ENCODE peak calls at places on chromosomes 3 and 15, in six cellular contexts. One of them, this sample, is unnamed.

GRCh38 chr15:26887926-26888666 is 21.2 kb downstream of the GABRA5 start:
- DNase-seq in sigmoid colon: no peak
- DNase-seq in right atrium auricular region: no peak
- DNase-seq in colonic mucosa: no peak
- DNase-seq in tibial nerve: no peak
- DNase-seq in IMR-90: no peak
- DNase-seq in this sample: no peak

GRCh38 chr15:70245932-70246622 is 148.4 kb upstream of the TLE3 start:
- DNase-seq in sigmoid colon: peak; percentile 69
- DNase-seq in right atrium auricular region: no peak
- DNase-seq in colonic mucosa: no peak
- DNase-seq in tibial nerve: no peak
- DNase-seq in IMR-90: peak; percentile 11
- DNase-seq in this sample: no peak

GRCh38 chr3:126158912-126159227 is 21.5 kb downstream of the ALDH1L1 start:
- DNase-seq in sigmoid colon: no peak
- DNase-seq in right atrium auricular region: no peak
- DNase-seq in colonic mucosa: no peak
- DNase-seq in tibial nerve: no peak
- DNase-seq in IMR-90: no peak
- DNase-seq in this sample: no peak

GRCh38 chr15:25743160-25743908 is 119.8 kb downstream of the ATP10A start:
- DNase-seq in sigmoid colon: peak; percentile 42
- DNase-seq in right atrium auricular region: no peak
- DNase-seq in colonic mucosa: no peak
- DNase-seq in tibial nerve: no peak
- DNase-seq in IMR-90: peak; percentile 8
- DNase-seq in this sample: no peak

GRCh38 chr15:38652998-38653397 is 88.4 kb upstream of the RASGRP1 start:
- DNase-seq in sigmoid colon: no peak
- DNase-seq in right atrium auricular region: no peak
- DNase-seq in colonic mucosa: peak; percentile 26
- DNase-seq in tibial nerve: no peak
- DNase-seq in IMR-90: no peak
- DNase-seq in this sample: no peak

GRCh38 chr15:88399021-88399685 is 68.0 kb downstream of the MRPL46 start:
- DNase-seq in sigmoid colon: no peak
- DNase-seq in right atrium auricular region: no peak
- DNase-seq in colonic mucosa: no peak
- DNase-seq in tibial nerve: no peak
- DNase-seq in IMR-90: no peak
- DNase-seq in this sample: no peak

GRCh38 chr15:33608714-33609113 is 297.9 kb downstream of the RYR3 start:
- DNase-seq in sigmoid colon: no peak
- DNase-seq in right atrium auricular region: no peak
- DNase-seq in colonic mucosa: no peak
- DNase-seq in tibial nerve: no peak
- DNase-seq in IMR-90: no peak
- DNase-seq in this sample: no peak

GRCh38 chr3:88318067-88318466 is 168.3 kb downstream of the C3orf38 start:
- DNase-seq in sigmoid colon: no peak
- DNase-seq in right atrium auricular region: no peak
- DNase-seq in colonic mucosa: no peak
- DNase-seq in tibial nerve: no peak
- DNase-seq in IMR-90: no peak
- DNase-seq in this sample: no peak

GRCh38 chr15:31106495-31107300 is 5.2 kb upstream of the TRPM1 start:
- DNase-seq in sigmoid colon: no peak
- DNase-seq in right atrium auricular region: peak; percentile 26
- DNase-seq in colonic mucosa: no peak
- DNase-seq in tibial nerve: no peak
- DNase-seq in IMR-90: no peak
- DNase-seq in this sample: no peak

GRCh38 chr3:98029083-98029482 is 6.0 kb downstream of the GABRR3 start:
- DNase-seq in sigmoid colon: no peak
- DNase-seq in right atrium auricular region: no peak
- DNase-seq in colonic mucosa: no peak
- DNase-seq in tibial nerve: no peak
- DNase-seq in IMR-90: no peak
- DNase-seq in this sample: no peak

GRCh38 chr15:70219256-70219919 is 121.7 kb upstream of the TLE3 start:
- DNase-seq in sigmoid colon: no peak
- DNase-seq in right atrium auricular region: no peak
- DNase-seq in colonic mucosa: no peak
- DNase-seq in tibial nerve: no peak
- DNase-seq in IMR-90: no peak
- DNase-seq in this sample: no peak

GRCh38 chr3:193686665-193687506 is 93.9 kb downstream of the OPA1 start:
- DNase-seq in sigmoid colon: no peak
- DNase-seq in right atrium auricular region: no peak
- DNase-seq in colonic mucosa: no peak
- DNase-seq in tibial nerve: no peak
- DNase-seq in IMR-90: peak; percentile 39
- DNase-seq in this sample: no peak

GRCh38 chr3:102449341-102449740 is 14.5 kb downstream of the ZPLD1 start:
- DNase-seq in sigmoid colon: no peak
- DNase-seq in right atrium auricular region: no peak
- DNase-seq in colonic mucosa: no peak
- DNase-seq in tibial nerve: no peak
- DNase-seq in IMR-90: peak; percentile 12
- DNase-seq in this sample: no peak

GRCh38 chr3:71022552-71023335 is 560.8 kb downstream of the FOXP1 start:
- DNase-seq in sigmoid colon: no peak
- DNase-seq in right atrium auricular region: no peak
- DNase-seq in colonic mucosa: no peak
- DNase-seq in tibial nerve: no peak
- DNase-seq in IMR-90: peak; percentile 10
- DNase-seq in this sample: no peak

GRCh38 chr3:107001635-107002034 is 375.6 kb upstream of the CCDC54 start:
- DNase-seq in sigmoid colon: no peak
- DNase-seq in right atrium auricular region: no peak
- DNase-seq in colonic mucosa: no peak
- DNase-seq in tibial nerve: no peak
- DNase-seq in IMR-90: peak; percentile 11
- DNase-seq in this sample: no peak

GRCh38 chr15:92503458-92503857 is 109.8 kb downstream of the ST8SIA2 start:
- DNase-seq in sigmoid colon: no peak
- DNase-seq in right atrium auricular region: no peak
- DNase-seq in colonic mucosa: no peak
- DNase-seq in tibial nerve: no peak
- DNase-seq in IMR-90: no peak
- DNase-seq in this sample: no peak

GRCh38 chr3:60542981-60543380 is 708.3 kb downstream of the FHIT start:
- DNase-seq in sigmoid colon: peak; percentile 66
- DNase-seq in right atrium auricular region: no peak
- DNase-seq in colonic mucosa: no peak
- DNase-seq in tibial nerve: no peak
- DNase-seq in IMR-90: no peak
- DNase-seq in this sample: no peak

GRCh38 chr3:134267996-134268395 is 17.3 kb upstream of the RYK start:
- DNase-seq in sigmoid colon: no peak
- DNase-seq in right atrium auricular region: no peak
- DNase-seq in colonic mucosa: no peak
- DNase-seq in tibial nerve: no peak
- DNase-seq in IMR-90: no peak
- DNase-seq in this sample: no peak

GRCh38 chr15:68431037-68431791 is 749 bp downstream of the ITGA11 start:
- DNase-seq in sigmoid colon: no peak
- DNase-seq in right atrium auricular region: peak; percentile 68
- DNase-seq in colonic mucosa: peak; percentile 27
- DNase-seq in tibial nerve: no peak
- DNase-seq in IMR-90: no peak
- DNase-seq in this sample: peak; percentile 76

GRCh38 chr15:39595621-39596221 is 14.8 kb downstream of the THBS1 start:
- DNase-seq in sigmoid colon: no peak
- DNase-seq in right atrium auricular region: no peak
- DNase-seq in colonic mucosa: no peak
- DNase-seq in tibial nerve: no peak
- DNase-seq in IMR-90: peak; percentile 43
- DNase-seq in this sample: no peak

GRCh38 chr3:35643391-35643790 is 4.1 kb downstream of the ARPP21 start:
- DNase-seq in sigmoid colon: no peak
- DNase-seq in right atrium auricular region: no peak
- DNase-seq in colonic mucosa: no peak
- DNase-seq in tibial nerve: no peak
- DNase-seq in IMR-90: no peak
- DNase-seq in this sample: no peak

GRCh38 chr15:68674975-68675374 is 96.2 kb downstream of the CORO2B start:
- DNase-seq in sigmoid colon: peak; percentile 17
- DNase-seq in right atrium auricular region: no peak
- DNase-seq in colonic mucosa: no peak
- DNase-seq in tibial nerve: no peak
- DNase-seq in IMR-90: peak; percentile 26
- DNase-seq in this sample: peak; percentile 9

GRCh38 chr15:50641318-50641717 is 45.3 kb downstream of the TRPM7 start:
- DNase-seq in sigmoid colon: no peak
- DNase-seq in right atrium auricular region: no peak
- DNase-seq in colonic mucosa: no peak
- DNase-seq in tibial nerve: no peak
- DNase-seq in IMR-90: no peak
- DNase-seq in this sample: no peak

GRCh38 chr3:132432639-132433038 is 15.3 kb downstream of the DNAJC13 start:
- DNase-seq in sigmoid colon: no peak
- DNase-seq in right atrium auricular region: no peak
- DNase-seq in colonic mucosa: no peak
- DNase-seq in tibial nerve: no peak
- DNase-seq in IMR-90: peak; percentile 93
- DNase-seq in this sample: no peak

GRCh38 chr3:184336484-184337230 is 743 bp upstream of the FAM131A start:
- DNase-seq in sigmoid colon: peak; percentile 74
- DNase-seq in right atrium auricular region: peak; percentile 70
- DNase-seq in colonic mucosa: no peak
- DNase-seq in tibial nerve: no peak
- DNase-seq in IMR-90: peak; percentile 65
- DNase-seq in this sample: no peak

GRCh38 chr3:196712514-196713413 is 587 bp downstream of the PIGX start:
- DNase-seq in sigmoid colon: peak; percentile 78
- DNase-seq in right atrium auricular region: no peak
- DNase-seq in colonic mucosa: peak; percentile 70
- DNase-seq in tibial nerve: peak; percentile 41
- DNase-seq in IMR-90: peak; percentile 57
- DNase-seq in this sample: peak; percentile 80

GRCh38 chr3:157127831-157128767 is 31.8 kb downstream of the CCNL1 start:
- DNase-seq in sigmoid colon: peak; percentile 69
- DNase-seq in right atrium auricular region: peak; percentile 90
- DNase-seq in colonic mucosa: no peak
- DNase-seq in tibial nerve: no peak
- DNase-seq in IMR-90: peak; percentile 89
- DNase-seq in this sample: peak; percentile 87

GRCh38 chr3:110420158-110420641 is 651.4 kb upstream of the NECTIN3 start:
- DNase-seq in sigmoid colon: no peak
- DNase-seq in right atrium auricular region: no peak
- DNase-seq in colonic mucosa: no peak
- DNase-seq in tibial nerve: no peak
- DNase-seq in IMR-90: peak; percentile 90
- DNase-seq in this sample: no peak

GRCh38 chr3:136838641-136839555 is 20.0 kb downstream of the SLC35G2 start:
- DNase-seq in sigmoid colon: no peak
- DNase-seq in right atrium auricular region: no peak
- DNase-seq in colonic mucosa: no peak
- DNase-seq in tibial nerve: no peak
- DNase-seq in IMR-90: peak; percentile 64
- DNase-seq in this sample: no peak

GRCh38 chr15:95446854-95447253 is 883.6 kb upstream of the NR2F2 start:
- DNase-seq in sigmoid colon: no peak
- DNase-seq in right atrium auricular region: no peak
- DNase-seq in colonic mucosa: no peak
- DNase-seq in tibial nerve: no peak
- DNase-seq in IMR-90: no peak
- DNase-seq in this sample: no peak
- H3K4me3 ChIP-seq in sigmoid colon: no peak overlapping the region
- H3K4me3 ChIP-seq in right atrium auricular region: no peak overlapping the region
- H3K4me3 ChIP-seq in colonic mucosa: no peak overlapping the region
- H3K4me3 ChIP-seq in tibial nerve: no peak overlapping the region
- H3K4me3 ChIP-seq in IMR-90: no peak overlapping the region
- H3K4me3 ChIP-seq in this sample: no peak overlapping the region

GRCh38 chr3:31462050-31462569 is 70.6 kb upstream of the STT3B start:
- DNase-seq in sigmoid colon: no peak
- DNase-seq in right atrium auricular region: no peak
- DNase-seq in colonic mucosa: peak; percentile 47
- DNase-seq in tibial nerve: no peak
- DNase-seq in IMR-90: no peak
- DNase-seq in this sample: no peak
- TF ChIP-seq CTCF in sigmoid colon: no peak
- TF ChIP-seq CTCF in right atrium auricular region: no peak
- TF ChIP-seq CTCF in colonic mucosa: no peak
- TF ChIP-seq CTCF in tibial nerve: no peak
- TF ChIP-seq CTCF in IMR-90: no peak
- TF ChIP-seq CTCF in this sample: no peak

GRCh38 chr15:55343168-55343567 is 24.1 kb downstream of the PIGB start:
- DNase-seq in sigmoid colon: no peak
- DNase-seq in right atrium auricular region: no peak
- DNase-seq in colonic mucosa: no peak
- DNase-seq in tibial nerve: no peak
- DNase-seq in IMR-90: no peak
- DNase-seq in this sample: no peak
- H3K27ac ChIP-seq in sigmoid colon: no peak overlapping the region
- H3K27ac ChIP-seq in right atrium auricular region: no peak overlapping the region
- H3K27ac ChIP-seq in colonic mucosa: no peak overlapping the region
- H3K27ac ChIP-seq in tibial nerve: no peak overlapping the region
- H3K27ac ChIP-seq in IMR-90: no peak overlapping the region
- H3K27ac ChIP-seq in this sample: peak overlapping the region; percentile 36

GRCh38 chr3:147415819-147416218 is 6.7 kb downstream of the ZIC1 start:
- DNase-seq in sigmoid colon: no peak
- DNase-seq in right atrium auricular region: no peak
- DNase-seq in colonic mucosa: no peak
- DNase-seq in tibial nerve: no peak
- DNase-seq in IMR-90: no peak
- DNase-seq in this sample: no peak

GRCh38 chr3:147414369-147415135 is 5.4 kb downstream of the ZIC1 start:
- DNase-seq in sigmoid colon: no peak
- DNase-seq in right atrium auricular region: no peak
- DNase-seq in colonic mucosa: no peak
- DNase-seq in tibial nerve: no peak
- DNase-seq in IMR-90: no peak
- DNase-seq in this sample: no peak

GRCh38 chr3:147413712-147414325 is 4.7 kb downstream of the ZIC1 start:
- DNase-seq in sigmoid colon: no peak
- DNase-seq in right atrium auricular region: no peak
- DNase-seq in colonic mucosa: no peak
- DNase-seq in tibial nerve: no peak
- DNase-seq in IMR-90: no peak
- DNase-seq in this sample: no peak

GRCh38 chr3:147412917-147413711 is 3.9 kb downstream of the ZIC1 start:
- DNase-seq in sigmoid colon: no peak
- DNase-seq in right atrium auricular region: no peak
- DNase-seq in colonic mucosa: no peak
- DNase-seq in tibial nerve: no peak
- DNase-seq in IMR-90: no peak
- DNase-seq in this sample: no peak

DNA sequence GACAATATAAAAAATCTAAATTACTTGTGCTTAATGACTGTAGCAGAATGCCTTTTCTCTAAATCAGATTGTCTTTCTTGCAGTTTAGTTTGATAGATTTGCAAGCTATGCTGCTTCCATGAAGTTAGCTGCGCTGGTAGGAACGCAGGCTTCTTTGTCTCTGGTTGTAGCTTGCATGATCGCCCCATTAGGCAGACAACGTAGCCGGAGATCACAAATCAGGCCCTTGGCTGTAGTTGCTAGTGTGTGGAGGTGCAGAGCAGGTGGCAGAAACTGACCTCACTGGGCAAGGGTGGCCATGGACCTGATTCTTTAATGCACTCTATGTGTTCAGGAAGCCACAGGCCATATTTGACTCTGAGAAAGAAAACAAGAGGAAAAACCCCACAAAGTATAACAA is 6.2 kb downstream of the ZIC1 start:
- DNase-seq in sigmoid colon: no peak
- DNase-seq in right atrium auricular region: no peak
- DNase-seq in colonic mucosa: no peak
- DNase-seq in tibial nerve: no peak
- DNase-seq in IMR-90: no peak
- DNase-seq in this sample: no peak
- H3K4me3 ChIP-seq in sigmoid colon: no peak overlapping the region
- H3K4me3 ChIP-seq in right atrium auricular region: no peak overlapping the region
- H3K4me3 ChIP-seq in colonic mucosa: no peak overlapping the region
- H3K4me3 ChIP-seq in tibial nerve: no peak overlapping the region
- H3K4me3 ChIP-seq in IMR-90: no peak overlapping the region
- H3K4me3 ChIP-seq in this sample: no peak overlapping the region

This sample was measured in coronary artery.